ENCODE peak calls at places on chromosomes 5 and 9, in eight cellular contexts. One of them, this sample, is unnamed.

GRCh38 chr5:3518576-3518975 is 77.1 kb upstream of the IRX1 start:
- DNase-seq in NB4: no peak
- DNase-seq in heart left ventricle: no peak
- DNase-seq in OCI-LY7: no peak
- DNase-seq in fibroblast of the aortic adventitia: no peak
- DNase-seq in CD4-positive, alpha-beta T cell: no peak
- DNase-seq in astrocyte of the spinal cord: no peak
- DNase-seq in GM20000: no peak
- DNase-seq in this sample: no peak

GRCh38 chr9:93077811-93078210 is 18.2 kb upstream of the CARD19 start:
- DNase-seq in NB4: no peak
- DNase-seq in heart left ventricle: no peak
- DNase-seq in OCI-LY7: no peak
- DNase-seq in fibroblast of the aortic adventitia: no peak
- DNase-seq in CD4-positive, alpha-beta T cell: no peak
- DNase-seq in astrocyte of the spinal cord: no peak
- DNase-seq in GM20000: no peak
- DNase-seq in this sample: no peak

GRCh38 chr9:127451681-127452480 is 571 bp downstream of the LRSAM1 start:
- DNase-seq in NB4: peak; percentile 61
- DNase-seq in heart left ventricle: peak; percentile 58
- DNase-seq in OCI-LY7: peak; percentile 75
- DNase-seq in fibroblast of the aortic adventitia: peak; percentile 58
- DNase-seq in CD4-positive, alpha-beta T cell: no peak
- DNase-seq in astrocyte of the spinal cord: peak; percentile 59
- DNase-seq in GM20000: peak; percentile 54
- DNase-seq in this sample: peak; percentile 73

GRCh38 chr9:113536483-113537226 is 73.1 kb downstream of the RGS3 start:
- DNase-seq in NB4: peak; percentile 81
- DNase-seq in heart left ventricle: peak; percentile 84
- DNase-seq in OCI-LY7: no peak
- DNase-seq in fibroblast of the aortic adventitia: peak; percentile 49
- DNase-seq in CD4-positive, alpha-beta T cell: no peak
- DNase-seq in astrocyte of the spinal cord: no peak
- DNase-seq in GM20000: no peak
- DNase-seq in this sample: no peak

GRCh38 chr9:133763272-133764183 is 25.4 kb upstream of the SARDH start:
- DNase-seq in NB4: no peak
- DNase-seq in heart left ventricle: no peak
- DNase-seq in OCI-LY7: no peak
- DNase-seq in fibroblast of the aortic adventitia: no peak
- DNase-seq in CD4-positive, alpha-beta T cell: no peak
- DNase-seq in astrocyte of the spinal cord: peak; percentile 14
- DNase-seq in GM20000: no peak
- DNase-seq in this sample: no peak

GRCh38 chr5:80369521-80369920 is 38.3 kb upstream of the ZFYVE16 start:
- DNase-seq in NB4: no peak
- DNase-seq in heart left ventricle: no peak
- DNase-seq in OCI-LY7: no peak
- DNase-seq in fibroblast of the aortic adventitia: no peak
- DNase-seq in CD4-positive, alpha-beta T cell: no peak
- DNase-seq in astrocyte of the spinal cord: no peak
- DNase-seq in GM20000: no peak
- DNase-seq in this sample: no peak

GRCh38 chr9:110578896-110579752 is at the start of gene SVEP1:
- DNase-seq in NB4: no peak
- DNase-seq in heart left ventricle: peak; percentile 58
- DNase-seq in OCI-LY7: no peak
- DNase-seq in fibroblast of the aortic adventitia: peak; percentile 69
- DNase-seq in CD4-positive, alpha-beta T cell: no peak
- DNase-seq in astrocyte of the spinal cord: peak; percentile 48
- DNase-seq in GM20000: peak; percentile 20
- DNase-seq in this sample: no peak

GRCh38 chr9:136093331-136093986 is 1.6 kb downstream of the NACC2 start:
- DNase-seq in NB4: no peak
- DNase-seq in heart left ventricle: no peak
- DNase-seq in OCI-LY7: no peak
- DNase-seq in fibroblast of the aortic adventitia: peak; percentile 27
- DNase-seq in CD4-positive, alpha-beta T cell: no peak
- DNase-seq in astrocyte of the spinal cord: no peak
- DNase-seq in GM20000: no peak
- DNase-seq in this sample: no peak

GRCh38 chr9:78694950-78695349 is 398.0 kb downstream of the PSAT1 start:
- DNase-seq in NB4: no peak
- DNase-seq in heart left ventricle: no peak
- DNase-seq in OCI-LY7: peak; percentile 8
- DNase-seq in fibroblast of the aortic adventitia: no peak
- DNase-seq in CD4-positive, alpha-beta T cell: no peak
- DNase-seq in astrocyte of the spinal cord: no peak
- DNase-seq in GM20000: no peak
- DNase-seq in this sample: no peak

GRCh38 chr5:88183255-88183654 is 85.4 kb downstream of the TMEM161B start:
- DNase-seq in NB4: no peak
- DNase-seq in heart left ventricle: no peak
- DNase-seq in OCI-LY7: no peak
- DNase-seq in fibroblast of the aortic adventitia: no peak
- DNase-seq in CD4-positive, alpha-beta T cell: no peak
- DNase-seq in astrocyte of the spinal cord: no peak
- DNase-seq in GM20000: no peak
- DNase-seq in this sample: no peak

GRCh38 chr5:172076783-172077244 is 70.4 kb upstream of the FBXW11 start:
- DNase-seq in NB4: no peak
- DNase-seq in heart left ventricle: no peak
- DNase-seq in OCI-LY7: no peak
- DNase-seq in fibroblast of the aortic adventitia: peak; percentile 30
- DNase-seq in CD4-positive, alpha-beta T cell: no peak
- DNase-seq in astrocyte of the spinal cord: peak; percentile 47
- DNase-seq in GM20000: no peak
- DNase-seq in this sample: no peak

GRCh38 chr9:100595391-100596199 is 17.7 kb downstream of the CAVIN4 start:
- DNase-seq in NB4: peak; percentile 56
- DNase-seq in heart left ventricle: no peak
- DNase-seq in OCI-LY7: peak; percentile 59
- DNase-seq in fibroblast of the aortic adventitia: peak; percentile 83
- DNase-seq in CD4-positive, alpha-beta T cell: no peak
- DNase-seq in astrocyte of the spinal cord: peak; percentile 71
- DNase-seq in GM20000: peak; percentile 53
- DNase-seq in this sample: peak; percentile 19

GRCh38 chr9:3875371-3876132 is 349.8 kb upstream of the RFX3 start:
- DNase-seq in NB4: no peak
- DNase-seq in heart left ventricle: no peak
- DNase-seq in OCI-LY7: no peak
- DNase-seq in fibroblast of the aortic adventitia: peak; percentile 93
- DNase-seq in CD4-positive, alpha-beta T cell: no peak
- DNase-seq in astrocyte of the spinal cord: peak; percentile 96
- DNase-seq in GM20000: no peak
- DNase-seq in this sample: no peak

GRCh38 chr5:97420646-97421045 is 237.6 kb upstream of the RIOK2 start:
- DNase-seq in NB4: no peak
- DNase-seq in heart left ventricle: no peak
- DNase-seq in OCI-LY7: no peak
- DNase-seq in fibroblast of the aortic adventitia: no peak
- DNase-seq in CD4-positive, alpha-beta T cell: no peak
- DNase-seq in astrocyte of the spinal cord: no peak
- DNase-seq in GM20000: no peak
- DNase-seq in this sample: no peak

GRCh38 chr5:97427235-97427634 is 244.2 kb upstream of the RIOK2 start:
- DNase-seq in NB4: no peak
- DNase-seq in heart left ventricle: no peak
- DNase-seq in OCI-LY7: no peak
- DNase-seq in fibroblast of the aortic adventitia: no peak
- DNase-seq in CD4-positive, alpha-beta T cell: no peak
- DNase-seq in astrocyte of the spinal cord: no peak
- DNase-seq in GM20000: no peak
- DNase-seq in this sample: no peak

GRCh38 chr5:97422678-97423077 is 239.6 kb upstream of the RIOK2 start:
- DNase-seq in NB4: no peak
- DNase-seq in heart left ventricle: no peak
- DNase-seq in OCI-LY7: no peak
- DNase-seq in fibroblast of the aortic adventitia: no peak
- DNase-seq in CD4-positive, alpha-beta T cell: no peak
- DNase-seq in astrocyte of the spinal cord: no peak
- DNase-seq in GM20000: no peak
- DNase-seq in this sample: no peak

DNA sequence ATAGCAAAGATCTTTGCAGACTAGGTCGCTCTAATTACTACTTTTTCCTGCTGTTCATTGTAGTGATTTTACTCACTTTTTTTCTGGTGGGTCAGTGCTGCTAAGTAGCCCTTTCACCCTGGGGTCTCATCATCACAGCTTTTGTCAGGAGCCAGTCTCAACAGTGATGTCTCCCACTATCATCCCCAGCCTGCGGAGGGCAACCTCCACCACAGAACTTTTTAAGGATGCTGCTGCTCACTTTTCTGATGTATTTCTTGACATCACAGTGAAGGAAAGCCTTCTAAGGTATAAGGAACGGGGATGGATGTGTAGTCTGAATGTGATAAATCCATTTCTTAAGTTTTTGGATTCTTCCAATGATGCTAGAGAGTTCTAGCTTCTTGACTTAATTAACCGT is 242.5 kb upstream of the RIOK2 start:
- DNase-seq in NB4: peak; percentile 6
- DNase-seq in heart left ventricle: no peak
- DNase-seq in OCI-LY7: no peak
- DNase-seq in fibroblast of the aortic adventitia: peak; percentile 14
- DNase-seq in CD4-positive, alpha-beta T cell: no peak
- DNase-seq in astrocyte of the spinal cord: no peak
- DNase-seq in GM20000: no peak
- DNase-seq in this sample: no peak
- TF ChIP-seq CTCF in NB4: no peak
- TF ChIP-seq CTCF in heart left ventricle: no peak
- TF ChIP-seq CTCF in OCI-LY7: peak; percentile 36
- TF ChIP-seq CTCF in fibroblast of the aortic adventitia: peak; percentile 36
- TF ChIP-seq CTCF in CD4-positive, alpha-beta T cell: no peak
- TF ChIP-seq CTCF in astrocyte of the spinal cord: peak; percentile 45
- TF ChIP-seq CTCF in GM20000: peak; percentile 13
- TF ChIP-seq CTCF in this sample: no peak

GRCh38 chr9:38066167-38066906 is 2.7 kb downstream of the SHB start:
- DNase-seq in NB4: no peak
- DNase-seq in heart left ventricle: no peak
- DNase-seq in OCI-LY7: no peak
- DNase-seq in fibroblast of the aortic adventitia: no peak
- DNase-seq in CD4-positive, alpha-beta T cell: no peak
- DNase-seq in astrocyte of the spinal cord: no peak
- DNase-seq in GM20000: no peak
- DNase-seq in this sample: no peak
- TF ChIP-seq CTCF in NB4: no peak
- TF ChIP-seq CTCF in heart left ventricle: peak; percentile 11
- TF ChIP-seq CTCF in OCI-LY7: no peak
- TF ChIP-seq CTCF in fibroblast of the aortic adventitia: peak; percentile 23
- TF ChIP-seq CTCF in CD4-positive, alpha-beta T cell: no peak
- TF ChIP-seq CTCF in astrocyte of the spinal cord: peak; percentile 20
- TF ChIP-seq CTCF in GM20000: no peak
- TF ChIP-seq CTCF in this sample: no peak

GRCh38 chr9:76873056-76873792 is 32.7 kb downstream of the PRUNE2 start:
- DNase-seq in NB4: no peak
- DNase-seq in heart left ventricle: no peak
- DNase-seq in OCI-LY7: no peak
- DNase-seq in fibroblast of the aortic adventitia: peak; percentile 56
- DNase-seq in CD4-positive, alpha-beta T cell: no peak
- DNase-seq in astrocyte of the spinal cord: peak; percentile 36
- DNase-seq in GM20000: no peak
- DNase-seq in this sample: no peak
- TF ChIP-seq CTCF in NB4: no peak
- TF ChIP-seq CTCF in heart left ventricle: no peak
- TF ChIP-seq CTCF in OCI-LY7: no peak
- TF ChIP-seq CTCF in fibroblast of the aortic adventitia: no peak
- TF ChIP-seq CTCF in CD4-positive, alpha-beta T cell: no peak
- TF ChIP-seq CTCF in astrocyte of the spinal cord: no peak
- TF ChIP-seq CTCF in GM20000: no peak
- TF ChIP-seq CTCF in this sample: no peak

GRCh38 chr5:68074633-68075032 is 140.9 kb upstream of the PIK3R1 start:
- DNase-seq in NB4: no peak
- DNase-seq in heart left ventricle: no peak
- DNase-seq in OCI-LY7: no peak
- DNase-seq in fibroblast of the aortic adventitia: no peak
- DNase-seq in CD4-positive, alpha-beta T cell: no peak
- DNase-seq in astrocyte of the spinal cord: no peak
- DNase-seq in GM20000: no peak
- DNase-seq in this sample: no peak
- TF ChIP-seq CTCF in NB4: no peak
- TF ChIP-seq CTCF in heart left ventricle: no peak
- TF ChIP-seq CTCF in OCI-LY7: no peak
- TF ChIP-seq CTCF in fibroblast of the aortic adventitia: no peak
- TF ChIP-seq CTCF in CD4-positive, alpha-beta T cell: no peak
- TF ChIP-seq CTCF in astrocyte of the spinal cord: no peak
- TF ChIP-seq CTCF in GM20000: no peak
- TF ChIP-seq CTCF in this sample: no peak

This sample was measured in activated CD8-positive, alpha-beta T cell treated with anti-CD3 and anti-CD28 coated beads for 36 hours.